ENCODE peak calls at places on chromosomes 4 and X, in four cellular contexts. X, N, B and L are unnamed samples.

GRCh38 chr4:86452323-86452995 is 92.6 kb upstream of the MAPK10 start:
- DNase-seq in N (no peak), B (no peak), X (no peak), L (no peak)

GRCh38 chr4:8308856-8309771 is 39.6 kb downstream of the HTRA3 start:
- DNase-seq in X (peak; percentile 29), B (no peak), N (no peak), L (no peak)

GRCh38 chr4:71230258-71230594 is 108.6 kb upstream of the SLC4A4 start:
- DNase-seq in X (no peak), N (no peak), B (no peak), L (no peak)

GRCh38 chr4:31022702-31023101 is 302.5 kb downstream of the PCDH7 start:
- DNase-seq in N (no peak), B (no peak), X (no peak), L (no peak)

GRCh38 chr4:123976285-123976684 is 579.7 kb downstream of the SPRY1 start:
- DNase-seq in N (no peak), B (peak; percentile 87), X (no peak), L (peak; percentile 47)

GRCh38 chr4:169059294-169060201 is 49.5 kb upstream of the CBR4 start:
- DNase-seq in X (peak; percentile 82), B (no peak), N (no peak), L (no peak)

GRCh38 chr4:116598980-116599789 is 486.2 kb downstream of the TRAM1L1 start:
- DNase-seq in B (no peak), N (no peak), X (no peak), L (no peak)

GRCh38 chr4:147492761-147493160 is 11.9 kb downstream of the EDNRA start:
- DNase-seq in X (peak; percentile 35), N (no peak), B (no peak), L (no peak)

GRCh38 chr4:8746523-8747466 is 124.8 kb downstream of the HMX1 start:
- DNase-seq in X (no peak), N (no peak), B (no peak), L (no peak)

DNA sequence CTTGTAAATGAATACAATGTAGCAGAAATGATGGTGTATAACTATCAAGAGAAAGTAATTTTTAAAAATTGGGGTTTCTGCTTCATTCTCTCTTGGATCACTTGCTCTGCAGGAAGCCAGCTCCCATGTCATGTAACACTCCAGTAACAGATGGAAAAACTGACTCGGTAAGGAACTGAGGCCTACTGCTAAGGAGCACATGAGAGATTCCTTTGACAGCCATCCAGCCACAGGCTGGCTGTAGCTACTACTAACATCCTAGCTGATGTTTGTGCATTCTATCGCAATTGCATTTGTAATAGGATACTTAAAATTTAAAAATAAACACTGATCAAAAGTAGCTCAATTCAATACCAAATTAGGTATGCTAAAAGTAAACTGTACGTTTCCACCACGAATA is 102.3 kb upstream of the MAB21L2 start:
- DNase-seq in X (no peak), N (no peak), B (no peak), L (no peak)
- TF ChIP-seq EZH2phosphoT487 in X (no peak), N (no peak), B (no peak), L (no peak)

GRCh38 chrX:105424729-105425128 is 204.2 kb upstream of the TEX13A start:
- DNase-seq in X (no peak), N (no peak), B (no peak), L (no peak)
- TF ChIP-seq EZH2phosphoT487 in X (no peak), N (no peak), B (no peak), L (no peak)

DNA sequence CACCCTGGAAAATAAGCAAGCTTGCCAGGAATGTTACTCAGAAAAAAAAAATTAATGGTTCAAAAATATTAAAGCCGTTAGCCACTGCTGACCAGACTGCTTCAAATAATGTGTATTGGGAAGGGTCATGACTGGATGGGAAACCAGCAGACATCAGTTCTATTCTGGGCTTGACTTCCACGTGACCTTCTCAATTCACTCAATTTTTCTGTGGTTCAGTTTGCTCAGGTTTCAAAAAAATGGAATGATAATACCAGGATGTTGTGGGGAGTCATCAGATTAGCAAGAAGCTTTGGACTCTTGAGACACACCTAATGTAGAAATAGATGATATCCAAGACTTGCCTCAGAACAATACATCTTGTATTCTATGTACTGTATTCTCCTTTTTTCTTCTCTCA is 541.9 kb upstream of the BOD1L1 start:
- DNase-seq in N (no peak), B (no peak), X (peak; percentile 52), L (no peak)
- TF ChIP-seq EZH2phosphoT487 in N (no peak), B (no peak), X (no peak), L (no peak)

DNA sequence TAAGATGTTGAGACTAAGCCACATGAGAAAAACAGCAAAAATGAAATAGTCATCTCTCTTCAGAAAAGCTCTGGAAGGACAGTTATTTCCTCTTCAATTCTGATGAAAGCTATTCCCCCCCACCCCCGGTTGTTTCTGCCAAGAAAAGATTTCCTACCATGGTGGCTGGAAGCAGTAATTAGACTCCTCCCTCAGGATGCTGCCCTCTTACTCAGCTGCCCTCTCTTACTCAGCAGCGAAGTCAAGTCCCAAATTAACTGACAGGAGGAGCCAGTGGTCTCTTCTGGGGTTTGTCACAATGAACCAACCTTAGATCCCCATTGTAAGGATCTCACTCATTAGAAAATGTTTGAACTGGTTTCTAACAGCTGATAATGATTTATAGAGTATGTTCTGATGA is 38.0 kb downstream of the GPM6B start:
- DNase-seq in N (no peak), B (no peak), X (peak; percentile 55), L (no peak)
- TF ChIP-seq EZH2phosphoT487 in N (no peak), B (no peak), X (no peak), L (no peak)

GRCh38 chr4:54924891-54925290 is 200.5 kb downstream of the KDR start:
- DNase-seq in X (no peak), N (no peak), B (no peak), L (no peak)
- TF ChIP-seq EZH2phosphoT487 in X (no peak), N (no peak), B (no peak), L (no peak)

GRCh38 chrX:109927663-109928273 is 75.1 kb upstream of the TMEM164 start:
- DNase-seq in X (no peak), B (no peak), N (no peak), L (peak; percentile 88)
- TF ChIP-seq EZH2phosphoT487 in X (no peak), B (no peak), N (no peak), L (no peak)